ENCODE peak calls at places on chromosome 9, in four cellular contexts. K is K562, M is H1, D is GM12878. A is an unnamed sample. For H3K4me1, the result is how much of the 10 kb centered on the place peaks cover.

GRCh38 chr9:76817489-76817888 is 53.3 kb downstream of the PCA3 start:
- DNase-seq in K (no peak), M (no peak), D (no peak), A (no peak)

GRCh38 chr9:72065076-72065475 is 4.7 kb upstream of the C9orf57 start:
- DNase-seq in K (no peak), M (no peak), D (no peak), A (no peak)

GRCh38 chr9:7206221-7206758 is 448.5 kb downstream of the KDM4C start:
- DNase-seq in K (no peak), M (no peak), D (no peak), A (no peak)

GRCh38 chr9:132543960-132544359 is 38.4 kb upstream of the BARHL1 start:
- DNase-seq in K (no peak), M (no peak), D (no peak), A (no peak)

GRCh38 chr9:28648723-28649122 is 1075.4 kb upstream of the C9orf72 start:
- DNase-seq in K (no peak), M (no peak), D (no peak), A (peak)

GRCh38 chr9:35923927-35924763 is 14.9 kb downstream of the SPAAR start:
- DNase-seq in K (peak), M (no peak), D (no peak), A (no peak)

GRCh38 chr9:114671605-114672004 is 10.4 kb downstream of the TEX48 start:
- DNase-seq in K (no peak), M (no peak), D (no peak), A (no peak)

GRCh38 chr9:114278356-114278755 is 44.5 kb upstream of the ORM1 start:
- DNase-seq in K (no peak), M (no peak), D (no peak), A (no peak)

GRCh38 chr9:133769511-133770075 is 31.4 kb upstream of the SARDH start:
- DNase-seq in K (no peak), M (no peak), D (no peak), A (no peak)

GRCh38 chr9:27276182-27277030 is 20.5 kb downstream of the EQTN start:
- DNase-seq in K (peak), M (no peak), D (no peak), A (peak)

GRCh38 chr9:97474373-97474925 is 27.0 kb upstream of the TMOD1 start:
- DNase-seq in K (no peak), M (no peak), D (no peak), A (no peak)

GRCh38 chr9:113646491-113646890 is 183.0 kb downstream of the RGS3 start:
- DNase-seq in K (no peak), M (no peak), D (no peak), A (no peak)

GRCh38 chr9:133664651-133665050 is 28.5 kb downstream of the DBH start:
- DNase-seq in K (no peak), M (no peak), D (no peak), A (no peak)

GRCh38 chr9:116767219-116767618 is 80.1 kb downstream of the TRIM32 start:
- DNase-seq in K (no peak), M (no peak), D (no peak), A (no peak)

GRCh38 chr9:123225374-123225813 is 43.0 kb downstream of the STRBP start:
- DNase-seq in K (no peak), M (no peak), D (peak), A (peak)

GRCh38 chr9:123373447-123373923 is 17.5 kb downstream of the CRB2 start:
- DNase-seq in K (no peak), M (no peak), D (no peak), A (no peak)

GRCh38 chr9:20044686-20045085 is 255.8 kb upstream of the SLC24A2 start:
- DNase-seq in K (no peak), M (no peak), D (no peak), A (no peak)

GRCh38 chr9:85332487-85332886 is 409.3 kb downstream of the AGTPBP1 start:
- DNase-seq in K (no peak), M (peak), D (no peak), A (peak)

GRCh38 chr9:110536802-110537201 is 42.7 kb downstream of the SVEP1 start:
- DNase-seq in K (no peak), M (no peak), D (no peak), A (no peak)

GRCh38 chr9:114849450-114849849 is 43.6 kb upstream of the TNFSF15 start:
- DNase-seq in K (no peak), M (no peak), D (no peak), A (no peak)

GRCh38 chr9:132631685-132632084 is 38.1 kb downstream of the DDX31 start:
- DNase-seq in K (no peak), M (no peak), D (no peak), A (no peak)

GRCh38 chr9:72592501-72593403 is 71.3 kb downstream of the TMC1 start:
- DNase-seq in K (peak), M (peak), D (peak), A (peak)

GRCh38 chr9:9921771-9922170 is 691.0 kb downstream of the PTPRD start:
- DNase-seq in K (no peak), M (no peak), D (no peak), A (no peak)

GRCh38 chr9:74755355-74755754 is 132.4 kb downstream of the TRPM6 start:
- DNase-seq in K (no peak), M (no peak), D (no peak), A (no peak)

GRCh38 chr9:4923580-4924544 is 61.2 kb upstream of the JAK2 start:
- DNase-seq in K (peak), M (no peak), D (no peak), A (peak)

GRCh38 chr9:133733421-133734250 is 4.5 kb downstream of the SARDH start:
- DNase-seq in K (peak), M (no peak), D (no peak), A (no peak)

GRCh38 chr9:87515086-87515485 is 17.4 kb downstream of the DAPK1 start:
- DNase-seq in K (no peak), M (no peak), D (no peak), A (no peak)

GRCh38 chr9:116027096-116027495 is 126.5 kb upstream of the PAPPA start:
- DNase-seq in K (no peak), M (no peak), D (no peak), A (no peak)

DNA sequence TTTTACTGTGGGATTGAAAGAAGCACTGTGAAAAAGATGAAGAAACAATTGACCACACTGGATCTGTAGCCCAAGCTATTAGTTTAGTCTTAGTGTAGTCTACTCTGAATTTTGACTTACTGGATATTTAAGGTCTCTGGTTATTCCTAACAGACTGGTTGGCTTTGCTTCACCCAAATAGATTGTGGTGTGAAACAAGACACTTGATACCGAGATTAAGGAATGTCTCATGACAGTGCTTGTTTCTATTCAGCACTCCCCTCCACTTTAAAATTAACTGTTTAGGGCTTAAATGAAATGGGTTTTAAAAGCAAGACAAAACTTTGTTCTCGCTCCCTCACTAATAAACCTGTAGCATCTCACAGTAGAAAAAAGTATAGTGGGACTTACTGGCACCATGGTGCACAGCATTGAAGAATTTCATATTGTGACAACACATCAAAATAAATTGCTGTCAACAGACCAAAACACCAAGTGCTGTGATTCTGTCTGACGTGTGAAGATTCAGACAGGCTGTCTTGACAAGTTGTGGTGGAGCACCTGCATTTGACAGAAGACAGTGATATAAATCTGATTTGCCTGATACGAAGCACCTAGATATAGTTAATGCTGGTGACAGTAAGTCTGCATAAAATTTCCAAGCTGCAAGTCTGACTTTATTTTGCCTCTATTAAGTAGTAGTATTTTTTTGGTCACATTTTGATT is 73.1 kb downstream of the PBX3 start:
- DNase-seq in K (no peak), M (no peak), D (no peak), A (no peak)
- TF ChIP-seq SRF in K (no peak), M (no peak), D (no peak), A (no peak)

GRCh38 chr9:136514022-136514714 is 31.3 kb upstream of the SEC16A start:
- DNase-seq in K (no peak), M (no peak), D (no peak), A (no peak)
- H3K4me1 ChIP-seq in K (under half), M (under half), D (under half), A (under half)

GRCh38 chr9:121910491-121911040 is 182.5 kb downstream of the TTLL11 start:
- DNase-seq in K (no peak), M (no peak), D (no peak), A (no peak)

GRCh38 chr9:121915304-121915625 is 177.8 kb downstream of the TTLL11 start:
- DNase-seq in K (no peak), M (no peak), D (no peak), A (no peak)

GRCh38 chr9:121914017-121914595 is 179.0 kb downstream of the TTLL11 start:
- DNase-seq in K (no peak), M (no peak), D (no peak), A (no peak)

GRCh38 chr9:121914604-121915303 is 178.4 kb downstream of the TTLL11 start:
- DNase-seq in K (no peak), M (no peak), D (no peak), A (no peak)

GRCh38 chr9:121912812-121913627 is 180.1 kb downstream of the TTLL11 start:
- DNase-seq in K (no peak), M (no peak), D (no peak), A (no peak)
- TF ChIP-seq BRCA1 in K (no peak), M (no peak), D (no peak), A (no peak)

DNA sequence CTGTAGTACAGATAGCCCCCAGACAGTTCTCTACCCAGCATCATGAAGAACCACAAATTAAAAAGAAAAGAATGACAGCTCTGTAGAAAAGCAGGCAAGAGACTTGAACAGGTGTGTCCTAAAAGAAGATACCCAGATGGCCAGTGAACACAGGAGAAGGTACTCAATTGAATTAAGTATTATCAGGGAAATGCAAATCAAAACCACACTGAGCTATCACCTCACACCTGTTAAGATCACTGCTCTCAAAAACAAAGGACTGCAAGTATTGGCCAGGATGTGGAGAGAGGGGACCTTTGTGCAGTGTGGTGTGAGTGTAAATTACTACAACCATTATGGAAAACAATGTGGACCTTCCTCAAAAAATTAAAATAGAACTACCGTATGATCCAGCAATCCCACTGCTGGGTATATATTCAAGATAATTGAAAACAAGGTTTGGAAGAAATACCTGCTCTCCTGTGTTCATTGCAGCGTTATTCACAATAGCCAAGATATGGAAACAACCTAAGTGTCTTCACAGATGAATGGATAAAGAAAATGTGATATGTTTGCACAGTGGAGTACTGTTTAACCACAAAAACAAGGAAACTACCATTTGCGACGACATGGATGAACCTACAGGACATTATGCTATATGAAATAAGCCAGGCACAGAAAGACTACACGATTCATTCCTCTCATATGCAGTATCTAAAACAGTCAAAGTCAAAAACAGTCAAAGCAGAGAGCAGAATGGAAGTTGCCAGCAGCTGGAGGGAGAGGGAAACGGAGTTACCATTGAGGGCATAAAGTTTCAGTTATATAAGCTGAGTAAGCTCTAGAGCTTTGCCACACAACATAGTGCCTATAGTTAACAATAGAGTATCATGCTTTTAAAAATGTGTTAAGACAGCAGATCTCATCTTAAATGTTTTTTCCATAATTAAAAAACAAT is 102.6 kb downstream of the WNK2 start:
- DNase-seq in K (no peak), M (no peak), D (no peak), A (no peak)
- TF ChIP-seq SRF in K (no peak), M (no peak), D (no peak), A (no peak)

DNA sequence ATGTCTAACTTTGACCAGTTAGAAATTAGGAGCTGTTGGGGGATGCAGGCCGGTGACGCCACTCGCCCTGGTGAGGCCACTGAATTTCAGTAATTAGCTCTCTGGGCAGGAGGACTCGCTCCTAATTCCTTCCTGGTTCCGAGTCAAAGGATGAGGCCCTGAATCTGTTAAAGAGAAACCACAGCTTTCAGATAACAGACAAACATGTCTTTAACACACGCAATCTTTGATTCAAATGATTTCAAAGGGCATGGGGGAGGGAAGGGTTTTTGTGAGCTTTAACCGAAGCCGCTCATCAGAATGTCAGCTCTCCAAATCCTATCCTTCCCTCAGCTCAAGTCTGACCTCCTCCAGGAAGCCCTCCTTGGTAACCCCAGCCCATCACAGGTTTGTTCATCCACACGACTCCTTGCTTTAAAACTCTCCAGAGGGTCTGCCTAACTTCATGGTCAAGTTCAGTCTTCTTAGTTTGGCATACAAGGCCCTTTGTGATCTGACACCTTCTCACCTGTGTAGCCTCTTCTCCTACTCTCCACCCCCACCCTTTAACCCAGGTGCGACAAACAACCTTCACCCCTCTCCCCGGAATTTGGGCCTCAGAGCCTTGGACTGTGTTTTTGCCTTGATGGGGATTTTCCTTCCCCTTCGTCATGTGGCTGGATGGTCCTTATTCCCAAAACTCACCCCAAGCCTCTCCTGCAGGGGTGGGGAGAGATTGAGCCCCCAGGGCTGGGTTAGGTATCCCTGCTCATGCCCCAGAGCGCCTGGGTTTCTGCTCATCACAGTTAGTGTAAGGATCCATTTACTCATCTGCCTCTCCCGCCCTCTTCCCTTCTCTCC is 13.6 kb upstream of the PHF19 start:
- DNase-seq in K (no peak), M (no peak), D (no peak), A (no peak)
- H3K4me1 ChIP-seq in K (under half), M (under half), D (half or more), A (under half)

GRCh38 chr9:91843093-91843492 is 106.9 kb downstream of the ROR2 start:
- DNase-seq in K (no peak), M (no peak), D (no peak), A (no peak)

GRCh38 chr9:91845839-91846238 is 104.2 kb downstream of the ROR2 start:
- DNase-seq in K (no peak), M (no peak), D (no peak), A (no peak)

GRCh38 chr9:91844656-91845291 is 105.3 kb downstream of the ROR2 start:
- DNase-seq in K (no peak), M (no peak), D (no peak), A (no peak)

GRCh38 chr9:91843623-91844111 is 106.4 kb downstream of the ROR2 start:
- DNase-seq in K (no peak), M (no peak), D (no peak), A (no peak)

DNA sequence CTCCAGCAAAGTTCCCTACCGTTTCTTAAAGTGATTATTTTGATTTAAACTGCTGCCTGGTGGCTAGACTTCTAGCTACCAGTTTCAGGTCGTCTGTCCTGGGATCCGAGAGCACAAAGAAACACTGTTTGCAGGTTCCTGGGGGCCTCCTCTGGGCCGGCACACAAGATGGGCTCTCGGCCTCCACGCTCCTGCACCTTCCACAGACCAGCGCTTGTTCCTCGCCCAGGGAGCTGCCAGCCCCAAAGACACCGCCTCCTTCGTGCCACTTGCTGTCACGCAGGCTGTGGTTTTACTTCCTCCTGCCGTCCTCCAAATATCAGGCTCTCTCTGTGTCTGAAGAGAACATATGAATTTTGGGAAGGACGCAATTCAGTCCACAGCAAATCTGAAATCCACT is 105.9 kb downstream of the ROR2 start:
- DNase-seq in K (no peak), M (no peak), D (no peak), A (no peak)
- TF ChIP-seq BRCA1 in K (no peak), M (no peak), D (no peak), A (no peak)